ENCODE peak calls at places on chromosome 1, in eight cellular contexts. One of them, this sample, is unnamed.
A peak's percentile ranks its signal among the peaks of the same experiment; 100 is the strongest.

GRCh38 chr1:209202826-209203439 is 380.6 kb upstream of the CAMK1G start:
- DNase-seq in H1: no peak
- DNase-seq in tibial nerve: no peak
- DNase-seq in stomach: no peak
- DNase-seq in ovary: no peak
- DNase-seq in K562: peak; percentile 47
- DNase-seq in A549: peak; percentile 43
- DNase-seq in transverse colon: no peak
- DNase-seq in this sample: no peak

GRCh38 chr1:148333875-148334338 is 149.2 kb downstream of the PPIAL4G start:
- DNase-seq in stomach: no peak
- DNase-seq in K562: no peak
- DNase-seq in ovary: no peak
- DNase-seq in tibial nerve: no peak
- DNase-seq in transverse colon: no peak
- DNase-seq in H1: peak; percentile 60
- DNase-seq in A549: no peak
- DNase-seq in this sample: no peak

GRCh38 chr1:234409328-234409727 is 36.1 kb downstream of the COA6 start:
- DNase-seq in stomach: no peak
- DNase-seq in H1: no peak
- DNase-seq in tibial nerve: no peak
- DNase-seq in K562: no peak
- DNase-seq in ovary: no peak
- DNase-seq in A549: no peak
- DNase-seq in transverse colon: no peak
- DNase-seq in this sample: peak; percentile 2

GRCh38 chr1:237467320-237467719 is 423.4 kb downstream of the ZP4 start:
- DNase-seq in H1: no peak
- DNase-seq in K562: no peak
- DNase-seq in transverse colon: no peak
- DNase-seq in stomach: no peak
- DNase-seq in ovary: no peak
- DNase-seq in A549: no peak
- DNase-seq in tibial nerve: no peak
- DNase-seq in this sample: no peak

GRCh38 chr1:97204468-97204867 is 482.9 kb downstream of the PTBP2 start:
- DNase-seq in transverse colon: no peak
- DNase-seq in K562: no peak
- DNase-seq in A549: no peak
- DNase-seq in stomach: no peak
- DNase-seq in ovary: no peak
- DNase-seq in H1: no peak
- DNase-seq in tibial nerve: no peak
- DNase-seq in this sample: no peak

GRCh38 chr1:147892216-147892615 is 10.4 kb upstream of the GJA8 start:
- DNase-seq in transverse colon: no peak
- DNase-seq in A549: peak; percentile 16
- DNase-seq in tibial nerve: no peak
- DNase-seq in H1: no peak
- DNase-seq in ovary: no peak
- DNase-seq in stomach: no peak
- DNase-seq in K562: no peak
- DNase-seq in this sample: peak; percentile 80

GRCh38 chr1:55694297-55694696 is 479.1 kb upstream of the USP24 start:
- DNase-seq in tibial nerve: no peak
- DNase-seq in A549: no peak
- DNase-seq in stomach: peak; percentile 54
- DNase-seq in H1: no peak
- DNase-seq in transverse colon: no peak
- DNase-seq in ovary: no peak
- DNase-seq in K562: no peak
- DNase-seq in this sample: no peak

GRCh38 chr1:34266127-34266951 is 89.6 kb downstream of the C1orf94 start:
- DNase-seq in A549: no peak
- DNase-seq in K562: no peak
- DNase-seq in tibial nerve: no peak
- DNase-seq in transverse colon: no peak
- DNase-seq in stomach: no peak
- DNase-seq in ovary: no peak
- DNase-seq in H1: peak; percentile 50
- DNase-seq in this sample: peak; percentile 75

GRCh38 chr1:234486858-234487830 is 8.2 kb upstream of the TARBP1 start:
- DNase-seq in stomach: peak; percentile 38
- DNase-seq in tibial nerve: peak; percentile 53
- DNase-seq in ovary: no peak
- DNase-seq in transverse colon: peak; percentile 35
- DNase-seq in A549: peak; percentile 59
- DNase-seq in K562: peak; percentile 45
- DNase-seq in H1: no peak
- DNase-seq in this sample: no peak

GRCh38 chr1:243287652-243288051 is 31.8 kb downstream of the SDCCAG8 start:
- DNase-seq in K562: no peak
- DNase-seq in tibial nerve: no peak
- DNase-seq in ovary: no peak
- DNase-seq in transverse colon: no peak
- DNase-seq in A549: no peak
- DNase-seq in stomach: no peak
- DNase-seq in H1: no peak
- DNase-seq in this sample: no peak

GRCh38 chr1:30636621-30637020 is 86.8 kb downstream of the MATN1 start:
- DNase-seq in tibial nerve: no peak
- DNase-seq in transverse colon: no peak
- DNase-seq in stomach: no peak
- DNase-seq in K562: no peak
- DNase-seq in H1: no peak
- DNase-seq in ovary: no peak
- DNase-seq in A549: no peak
- DNase-seq in this sample: no peak
- TF ChIP-seq EP300 in tibial nerve: no peak
- TF ChIP-seq EP300 in transverse colon: no peak
- TF ChIP-seq EP300 in stomach: no peak
- TF ChIP-seq EP300 in K562: no peak
- TF ChIP-seq EP300 in H1: no peak
- TF ChIP-seq EP300 in ovary: no peak
- TF ChIP-seq EP300 in A549: no peak
- TF ChIP-seq EP300 in this sample: no peak

GRCh38 chr1:183472488-183473285 is at the start of gene SMG7:
- DNase-seq in transverse colon: peak; percentile 59
- DNase-seq in H1: no peak
- DNase-seq in stomach: peak; percentile 40
- DNase-seq in ovary: peak; percentile 71
- DNase-seq in K562: peak; percentile 58
- DNase-seq in A549: peak; percentile 31
- DNase-seq in tibial nerve: peak; percentile 13
- DNase-seq in this sample: no peak

GRCh38 chr1:183473286-183473536 is 912 bp downstream of the SMG7 start:
- DNase-seq in stomach: no peak
- DNase-seq in ovary: no peak
- DNase-seq in H1: no peak
- DNase-seq in A549: peak; percentile 4
- DNase-seq in K562: no peak
- DNase-seq in transverse colon: no peak
- DNase-seq in tibial nerve: no peak
- DNase-seq in this sample: no peak

GRCh38 chr1:183471748-183472487 is 381 bp upstream of the SMG7 start:
- DNase-seq in A549: peak; percentile 84
- DNase-seq in transverse colon: peak; percentile 98
- DNase-seq in stomach: peak; percentile 94
- DNase-seq in H1: peak; percentile 94
- DNase-seq in K562: peak; percentile 97
- DNase-seq in ovary: peak; percentile 98
- DNase-seq in tibial nerve: peak; percentile 96
- DNase-seq in this sample: peak; percentile 99

GRCh38 chr1:183470147-183470960 is 1.9 kb upstream of the SMG7 start:
- DNase-seq in tibial nerve: peak; percentile 77
- DNase-seq in ovary: peak; percentile 79
- DNase-seq in transverse colon: peak; percentile 95
- DNase-seq in H1: peak; percentile 72
- DNase-seq in A549: peak; percentile 59
- DNase-seq in stomach: peak; percentile 86
- DNase-seq in K562: peak; percentile 78
- DNase-seq in this sample: peak; percentile 95

DNA sequence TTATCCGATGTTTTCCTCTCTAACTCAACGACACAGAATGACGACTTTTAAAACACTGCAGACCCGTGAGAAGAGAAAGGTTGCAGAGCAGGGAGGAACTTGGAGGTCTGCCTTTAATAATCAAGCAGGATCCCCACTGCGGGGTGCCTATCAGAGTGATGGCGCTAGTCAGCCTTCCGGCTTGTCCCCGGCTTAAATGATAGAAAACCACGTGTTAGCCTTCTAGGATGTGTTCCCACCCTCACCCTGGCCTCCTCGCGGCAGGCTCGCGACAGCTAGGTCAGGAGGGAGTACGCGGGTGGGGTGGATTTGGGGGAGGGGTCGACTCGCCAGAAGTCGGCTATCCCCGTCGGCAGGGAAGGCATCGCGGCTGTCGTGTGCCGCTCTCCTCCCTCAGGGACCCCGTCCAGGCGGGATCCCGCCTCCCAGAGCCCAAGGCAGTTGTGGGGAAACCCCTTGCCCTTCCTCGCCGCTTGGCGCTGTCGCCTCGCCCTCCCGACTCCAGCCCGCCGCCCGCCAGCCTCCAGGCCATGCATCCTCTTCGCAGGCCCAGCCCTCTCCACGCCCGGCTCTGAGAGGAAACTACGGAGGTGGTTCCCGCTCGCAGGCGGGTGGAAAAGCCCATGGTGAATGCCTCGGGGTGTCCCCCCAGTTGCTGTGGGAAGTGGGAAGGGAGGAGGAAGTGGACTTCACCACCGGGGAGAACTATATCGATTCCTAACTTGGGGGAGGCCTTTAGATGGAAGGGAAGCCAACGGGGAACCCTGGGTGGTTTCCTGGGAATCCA is 1.1 kb upstream of the SMG7 start:
- DNase-seq in tibial nerve: peak; percentile 47
- DNase-seq in H1: peak; percentile 88
- DNase-seq in ovary: peak; percentile 82
- DNase-seq in K562: peak; percentile 66
- DNase-seq in transverse colon: peak; percentile 70
- DNase-seq in A549: peak; percentile 52
- DNase-seq in stomach: peak; percentile 71
- DNase-seq in this sample: peak; percentile 93
- TF ChIP-seq CTCF in tibial nerve: no peak
- TF ChIP-seq CTCF in H1: peak; percentile 1
- TF ChIP-seq CTCF in ovary: no peak
- TF ChIP-seq CTCF in K562: peak; percentile 4
- TF ChIP-seq CTCF in transverse colon: no peak
- TF ChIP-seq CTCF in A549: peak; percentile 18
- TF ChIP-seq CTCF in stomach: no peak
- TF ChIP-seq CTCF in this sample: no peak

GRCh38 chr1:46587072-46587471 is 17.0 kb downstream of the MKNK1 start:
- DNase-seq in transverse colon: peak; percentile 36
- DNase-seq in A549: no peak
- DNase-seq in ovary: no peak
- DNase-seq in K562: no peak
- DNase-seq in stomach: no peak
- DNase-seq in H1: no peak
- DNase-seq in tibial nerve: no peak
- DNase-seq in this sample: no peak

GRCh38 chr1:46589529-46589928 is 14.5 kb downstream of the MKNK1 start:
- DNase-seq in H1: no peak
- DNase-seq in stomach: no peak
- DNase-seq in ovary: no peak
- DNase-seq in A549: no peak
- DNase-seq in tibial nerve: no peak
- DNase-seq in transverse colon: no peak
- DNase-seq in K562: no peak
- DNase-seq in this sample: no peak

GRCh38 chr1:46582972-46583371 is 21.1 kb downstream of the MKNK1 start:
- DNase-seq in stomach: no peak
- DNase-seq in K562: no peak
- DNase-seq in H1: no peak
- DNase-seq in tibial nerve: no peak
- DNase-seq in ovary: no peak
- DNase-seq in transverse colon: peak; percentile 18
- DNase-seq in A549: no peak
- DNase-seq in this sample: no peak

GRCh38 chr1:46581685-46582455 is 22.2 kb downstream of the MKNK1 start:
- DNase-seq in stomach: no peak
- DNase-seq in H1: no peak
- DNase-seq in A549: no peak
- DNase-seq in transverse colon: no peak
- DNase-seq in ovary: no peak
- DNase-seq in tibial nerve: no peak
- DNase-seq in K562: no peak
- DNase-seq in this sample: no peak

DNA sequence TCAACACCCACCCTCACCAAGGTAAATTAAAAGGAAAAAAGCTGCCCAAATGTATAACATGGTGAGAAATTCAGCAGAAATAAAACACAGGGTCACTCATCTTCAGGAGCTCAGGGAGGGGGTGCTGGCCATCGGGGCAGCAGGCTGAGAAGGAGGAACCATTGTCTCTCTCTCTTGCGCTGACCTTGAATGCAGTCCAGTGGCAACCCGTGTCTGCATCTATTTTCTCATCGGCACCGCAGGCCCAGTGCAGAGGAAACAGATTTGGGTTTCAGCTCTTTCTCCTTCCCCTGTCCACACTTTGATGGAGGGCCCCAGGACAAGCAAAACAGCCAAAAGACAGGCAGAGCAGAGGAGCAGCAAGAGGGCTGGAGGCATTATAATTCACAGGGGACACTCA is 18.8 kb downstream of the MKNK1 start:
- DNase-seq in stomach: no peak
- DNase-seq in tibial nerve: no peak
- DNase-seq in transverse colon: no peak
- DNase-seq in ovary: no peak
- DNase-seq in K562: no peak
- DNase-seq in H1: no peak
- DNase-seq in A549: no peak
- DNase-seq in this sample: no peak
- H3K4me1 ChIP-seq in stomach: peaks cover 20% of the 10 kb centered on the region
- H3K4me1 ChIP-seq in tibial nerve: no peaks in the 10 kb centered on the region
- H3K4me1 ChIP-seq in transverse colon: no peaks in the 10 kb centered on the region
- H3K4me1 ChIP-seq in ovary: no peaks in the 10 kb centered on the region
- H3K4me1 ChIP-seq in K562: peaks cover 37% of the 10 kb centered on the region
- H3K4me1 ChIP-seq in H1: peaks cover 1% of the 10 kb centered on the region
- H3K4me1 ChIP-seq in A549: no peaks in the 10 kb centered on the region
- H3K4me1 ChIP-seq in this sample: no peaks in the 10 kb centered on the region

DNA sequence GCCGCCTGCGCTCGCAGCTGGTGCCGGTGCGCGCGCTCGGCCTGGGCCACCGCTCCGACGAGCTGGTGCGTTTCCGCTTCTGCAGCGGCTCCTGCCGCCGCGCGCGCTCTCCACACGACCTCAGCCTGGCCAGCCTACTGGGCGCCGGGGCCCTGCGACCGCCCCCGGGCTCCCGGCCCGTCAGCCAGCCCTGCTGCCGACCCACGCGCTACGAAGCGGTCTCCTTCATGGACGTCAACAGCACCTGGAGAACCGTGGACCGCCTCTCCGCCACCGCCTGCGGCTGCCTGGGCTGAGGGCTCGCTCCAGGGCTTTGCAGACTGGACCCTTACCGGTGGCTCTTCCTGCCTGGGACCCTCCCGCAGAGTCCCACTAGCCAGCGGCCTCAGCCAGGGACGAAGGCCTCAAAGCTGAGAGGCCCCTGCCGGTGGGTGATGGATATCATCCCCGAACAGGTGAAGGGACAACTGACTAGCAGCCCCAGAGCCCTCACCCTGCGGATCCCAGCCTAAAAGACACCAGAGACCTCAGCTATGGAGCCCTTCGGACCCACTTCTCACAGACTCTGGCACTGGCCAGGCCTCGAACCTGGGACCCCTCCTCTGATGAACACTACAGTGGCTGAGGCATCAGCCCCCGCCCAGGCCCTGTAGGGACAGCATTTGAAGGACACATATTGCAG is 3.0 kb downstream of the ARTN start:
- DNase-seq in H1: peak; percentile 74
- DNase-seq in A549: no peak
- DNase-seq in tibial nerve: no peak
- DNase-seq in K562: no peak
- DNase-seq in transverse colon: peak; percentile 54
- DNase-seq in stomach: peak; percentile 45
- DNase-seq in ovary: peak; percentile 37
- DNase-seq in this sample: no peak
- TF ChIP-seq EP300 in H1: no peak
- TF ChIP-seq EP300 in A549: no peak
- TF ChIP-seq EP300 in tibial nerve: no peak
- TF ChIP-seq EP300 in K562: no peak
- TF ChIP-seq EP300 in transverse colon: no peak
- TF ChIP-seq EP300 in stomach: no peak
- TF ChIP-seq EP300 in ovary: no peak
- TF ChIP-seq EP300 in this sample: no peak

This sample was measured in esophagus muscularis mucosa.